ENCODE peak calls at places on chromosomes 7 and 10, in five cellular contexts. One of them, this sample, is unnamed.

GRCh38 chr7:41786943-41787342 is 84.1 kb upstream of the INHBA start:
- DNase-seq in H9: no peak
- DNase-seq in GM23248: peak; percentile 6
- DNase-seq in astrocyte: no peak
- DNase-seq in PC-3: no peak
- DNase-seq in this sample: no peak

GRCh38 chr10:80684217-80684616 is 146.5 kb downstream of the SH2D4B start:
- DNase-seq in H9: no peak
- DNase-seq in PC-3: peak; percentile 13
- DNase-seq in astrocyte: no peak
- DNase-seq in GM23248: peak; percentile 39
- DNase-seq in this sample: no peak

GRCh38 chr7:51021906-51022570 is 239.3 kb upstream of the GRB10 start:
- DNase-seq in H9: no peak
- DNase-seq in GM23248: no peak
- DNase-seq in PC-3: no peak
- DNase-seq in astrocyte: peak; percentile 65
- DNase-seq in this sample: no peak

GRCh38 chr7:80140388-80140787 is 5.8 kb downstream of the GNAI1 start:
- DNase-seq in H9: no peak
- DNase-seq in astrocyte: no peak
- DNase-seq in GM23248: peak; percentile 17
- DNase-seq in PC-3: no peak
- DNase-seq in this sample: no peak

GRCh38 chr7:48213226-48213625 is 42.0 kb downstream of the ABCA13 start:
- DNase-seq in astrocyte: no peak
- DNase-seq in PC-3: peak; percentile 82
- DNase-seq in GM23248: no peak
- DNase-seq in H9: no peak
- DNase-seq in this sample: no peak

GRCh38 chr10:25815999-25816768 is 117.8 kb upstream of the MYO3A start:
- DNase-seq in H9: no peak
- DNase-seq in GM23248: no peak
- DNase-seq in PC-3: no peak
- DNase-seq in astrocyte: peak; percentile 81
- DNase-seq in this sample: no peak

GRCh38 chr10:77264107-77264506 is 373.5 kb downstream of the KCNMA1 start:
- DNase-seq in astrocyte: no peak
- DNase-seq in GM23248: no peak
- DNase-seq in H9: no peak
- DNase-seq in PC-3: peak; percentile 65
- DNase-seq in this sample: no peak

GRCh38 chr7:65798111-65799075 is 74.5 kb upstream of the VKORC1L1 start:
- DNase-seq in H9: no peak
- DNase-seq in astrocyte: peak; percentile 89
- DNase-seq in GM23248: peak; percentile 82
- DNase-seq in PC-3: peak; percentile 35
- DNase-seq in this sample: no peak

GRCh38 chr10:83577421-83577820 is 561.9 kb upstream of the GHITM start:
- DNase-seq in astrocyte: no peak
- DNase-seq in PC-3: no peak
- DNase-seq in GM23248: no peak
- DNase-seq in H9: no peak
- DNase-seq in this sample: no peak

GRCh38 chr10:91349381-91349780 is 60.8 kb upstream of the HECTD2 start:
- DNase-seq in GM23248: peak; percentile 93
- DNase-seq in PC-3: no peak
- DNase-seq in astrocyte: peak; percentile 97
- DNase-seq in H9: no peak
- DNase-seq in this sample: no peak

GRCh38 chr10:103800789-103801540 is 54.4 kb downstream of the SH3PXD2A start:
- DNase-seq in astrocyte: no peak
- DNase-seq in H9: no peak
- DNase-seq in GM23248: peak; percentile 22
- DNase-seq in PC-3: peak; percentile 75
- DNase-seq in this sample: no peak

GRCh38 chr10:95880704-95881103 is 27.1 kb upstream of the CC2D2B start:
- DNase-seq in H9: no peak
- DNase-seq in GM23248: no peak
- DNase-seq in astrocyte: no peak
- DNase-seq in PC-3: no peak
- DNase-seq in this sample: no peak

GRCh38 chr10:60141916-60142559 is 235.7 kb upstream of the CCDC6 start:
- DNase-seq in PC-3: no peak
- DNase-seq in astrocyte: no peak
- DNase-seq in GM23248: no peak
- DNase-seq in H9: no peak
- DNase-seq in this sample: no peak

GRCh38 chr10:70935125-70935625 is 46.8 kb upstream of the PCBD1 start:
- DNase-seq in astrocyte: no peak
- DNase-seq in GM23248: no peak
- DNase-seq in H9: no peak
- DNase-seq in PC-3: no peak
- DNase-seq in this sample: no peak

DNA sequence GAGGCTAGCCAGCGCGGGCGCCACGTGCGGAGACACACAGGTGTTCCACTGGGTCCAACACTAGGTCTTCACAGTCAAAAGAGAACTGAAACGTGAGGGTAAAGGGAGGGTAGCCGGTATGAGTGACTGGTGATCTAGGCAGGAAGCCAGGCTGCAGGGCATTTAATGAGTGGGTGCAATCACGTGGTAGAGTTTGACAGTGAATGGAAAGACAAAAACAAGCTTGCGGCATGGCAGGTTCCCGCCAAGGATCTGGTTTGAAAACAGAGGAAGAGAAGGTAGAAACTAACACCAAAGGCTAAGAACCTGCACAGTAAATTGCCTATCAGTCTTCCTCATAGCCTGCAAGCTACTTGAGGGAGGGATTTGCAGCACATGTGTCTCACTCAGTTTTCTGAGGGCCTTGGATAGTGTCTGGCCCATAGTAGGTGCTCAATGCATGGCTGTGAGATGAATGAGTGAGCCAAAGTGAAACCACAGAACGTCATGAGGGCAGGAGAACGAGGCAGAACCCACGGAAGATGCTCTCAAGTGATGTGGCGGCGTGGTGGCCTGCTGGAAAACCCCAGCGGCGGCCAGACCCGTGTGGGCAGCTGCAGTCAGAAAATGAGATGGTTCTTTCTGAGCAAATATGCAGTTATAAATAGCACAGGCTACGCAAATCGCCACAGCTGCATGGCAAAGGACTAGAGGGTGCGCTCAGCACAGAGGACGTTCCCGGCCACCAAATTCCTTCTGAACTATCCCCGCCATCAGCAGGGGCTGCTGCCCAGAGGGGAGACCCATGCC is 183.6 kb upstream of the NFE2L3 start:
- DNase-seq in GM23248: no peak
- DNase-seq in H9: no peak
- DNase-seq in PC-3: no peak
- DNase-seq in astrocyte: no peak
- DNase-seq in this sample: no peak
- H3K9ac ChIP-seq in GM23248: no peak overlapping the region
- H3K9ac ChIP-seq in H9: no peak overlapping the region
- H3K9ac ChIP-seq in PC-3: no peak overlapping the region
- H3K9ac ChIP-seq in astrocyte: no peak overlapping the region
- H3K9ac ChIP-seq in this sample: no peak overlapping the region

DNA sequence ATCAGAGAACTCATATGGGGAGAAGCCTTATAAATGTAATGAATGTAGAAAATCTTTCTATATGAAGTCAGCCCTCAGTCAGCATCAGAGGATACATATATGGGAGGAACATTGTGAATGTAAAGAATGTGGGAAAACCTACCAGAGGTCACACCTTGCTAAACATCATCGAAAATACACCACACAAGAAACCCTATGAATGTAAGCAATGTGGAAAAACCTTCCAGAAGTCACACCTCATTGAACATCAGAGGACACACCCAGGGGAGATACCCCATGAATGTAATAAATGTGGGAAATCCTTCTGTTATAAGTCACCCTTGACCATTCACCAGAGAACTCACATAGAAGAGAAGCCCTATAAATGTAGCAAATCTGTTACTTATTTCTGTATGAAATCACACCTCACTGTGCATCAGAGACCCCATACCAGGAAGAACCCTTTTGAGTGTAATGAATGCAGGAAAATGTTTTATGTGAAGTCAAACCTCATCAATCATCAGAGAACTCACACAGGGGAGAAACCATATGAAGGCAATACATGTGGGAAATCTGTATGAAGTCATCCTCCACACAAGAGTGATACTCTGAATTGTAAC is 30.8 kb downstream of the ZNF12 start:
- DNase-seq in astrocyte: no peak
- DNase-seq in PC-3: no peak
- DNase-seq in GM23248: no peak
- DNase-seq in H9: no peak
- DNase-seq in this sample: no peak
- H3K9me3 ChIP-seq in astrocyte: peaks cover 48% of the 10 kb centered on the region
- H3K9me3 ChIP-seq in PC-3: peaks cover 50% of the 10 kb centered on the region
- H3K9me3 ChIP-seq in GM23248: peaks cover 9% of the 10 kb centered on the region
- H3K9me3 ChIP-seq in H9: peaks cover 77% of the 10 kb centered on the region
- H3K9me3 ChIP-seq in this sample: peaks cover 11% of the 10 kb centered on the region

DNA sequence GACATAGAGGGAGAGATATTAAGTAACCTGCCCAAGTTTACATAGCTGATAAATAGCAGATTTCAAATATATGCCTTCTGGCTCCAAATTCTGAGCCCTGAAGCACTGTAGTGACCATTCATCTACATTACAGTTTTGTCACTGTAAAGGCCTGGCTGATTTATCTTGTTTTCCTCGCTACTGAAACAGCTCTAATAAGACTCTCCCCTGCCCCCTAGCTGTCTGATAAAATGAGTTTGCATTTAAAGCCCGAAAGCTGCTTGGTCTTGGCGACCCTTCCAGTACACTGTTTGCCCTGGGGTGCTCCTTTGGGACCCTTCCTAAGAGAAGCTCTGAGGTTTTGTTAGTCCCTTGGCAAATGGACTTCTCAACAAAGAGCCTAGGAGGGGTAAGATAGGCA is 59.7 kb upstream of the RAB11FIP2 start:
- DNase-seq in PC-3: peak; percentile 40
- DNase-seq in astrocyte: peak; percentile 5
- DNase-seq in GM23248: peak; percentile 43
- DNase-seq in H9: no peak
- DNase-seq in this sample: no peak
- H3K9ac ChIP-seq in PC-3: no peak overlapping the region
- H3K9ac ChIP-seq in astrocyte: no peak overlapping the region
- H3K9ac ChIP-seq in GM23248: no peak overlapping the region
- H3K9ac ChIP-seq in H9: no peak overlapping the region
- H3K9ac ChIP-seq in this sample: no peak overlapping the region

GRCh38 chr10:130836344-130836743 is 475.2 kb downstream of the TCERG1L start:
- DNase-seq in H9: no peak
- DNase-seq in astrocyte: no peak
- DNase-seq in PC-3: no peak
- DNase-seq in GM23248: no peak
- DNase-seq in this sample: no peak
- H3K9me3 ChIP-seq in H9: no peaks in the 10 kb centered on the region
- H3K9me3 ChIP-seq in astrocyte: peaks cover 3% of the 10 kb centered on the region
- H3K9me3 ChIP-seq in PC-3: no peaks in the 10 kb centered on the region
- H3K9me3 ChIP-seq in GM23248: no peaks in the 10 kb centered on the region
- H3K9me3 ChIP-seq in this sample: no peaks in the 10 kb centered on the region

DNA sequence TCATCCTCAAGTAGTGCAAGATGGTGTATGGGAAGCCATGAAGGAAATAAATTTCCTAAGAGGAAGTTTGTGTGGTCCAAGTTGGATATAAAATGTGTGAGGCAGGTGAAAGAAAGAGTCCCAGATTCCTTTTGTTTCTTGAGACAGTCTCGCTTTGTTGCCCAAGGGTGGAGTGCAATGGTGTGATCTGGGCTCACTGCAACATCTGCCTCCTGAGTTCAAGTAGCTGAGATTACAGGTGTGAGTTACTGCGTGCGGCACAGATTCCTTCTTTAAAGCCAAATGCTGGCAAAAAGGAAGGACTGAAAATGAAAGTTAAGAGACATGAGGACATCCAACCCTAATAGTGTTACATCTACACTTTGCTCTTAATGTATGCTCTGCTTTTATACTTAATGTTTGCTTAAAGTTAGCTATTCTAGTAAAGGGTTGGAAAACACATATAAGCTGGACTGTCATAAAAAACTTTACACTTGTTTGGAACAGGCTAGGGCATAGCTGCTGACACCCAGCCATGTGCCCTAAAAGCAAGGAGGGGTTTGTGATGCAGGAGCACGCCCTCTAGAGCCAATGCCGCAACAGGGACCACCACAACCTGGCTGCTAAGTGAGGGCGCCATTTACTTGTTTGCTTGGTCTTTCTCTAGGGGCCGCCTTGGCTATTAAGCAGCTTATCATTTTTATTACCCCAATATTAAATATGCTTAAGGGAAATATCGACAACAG is 34.5 kb downstream of the CLEC2L start:
- DNase-seq in H9: peak; percentile 66
- DNase-seq in GM23248: no peak
- DNase-seq in PC-3: no peak
- DNase-seq in astrocyte: no peak
- DNase-seq in this sample: no peak
- H3K9ac ChIP-seq in H9: no peak overlapping the region
- H3K9ac ChIP-seq in GM23248: no peak overlapping the region
- H3K9ac ChIP-seq in PC-3: no peak overlapping the region
- H3K9ac ChIP-seq in astrocyte: no peak overlapping the region
- H3K9ac ChIP-seq in this sample: no peak overlapping the region

GRCh38 chr7:103778929-103779328 is 210.5 kb downstream of the RELN start:
- DNase-seq in astrocyte: no peak
- DNase-seq in H9: no peak
- DNase-seq in PC-3: no peak
- DNase-seq in GM23248: no peak
- DNase-seq in this sample: no peak

GRCh38 chr7:103784887-103785286 is 204.6 kb downstream of the RELN start:
- DNase-seq in PC-3: no peak
- DNase-seq in H9: no peak
- DNase-seq in GM23248: no peak
- DNase-seq in astrocyte: no peak
- DNase-seq in this sample: no peak

GRCh38 chr7:103777440-103777839 is 212.0 kb downstream of the RELN start:
- DNase-seq in PC-3: no peak
- DNase-seq in GM23248: no peak
- DNase-seq in H9: no peak
- DNase-seq in astrocyte: no peak
- DNase-seq in this sample: no peak

GRCh38 chr7:103781409-103781808 is 208.0 kb downstream of the RELN start:
- DNase-seq in astrocyte: no peak
- DNase-seq in GM23248: no peak
- DNase-seq in PC-3: no peak
- DNase-seq in H9: no peak
- DNase-seq in this sample: no peak
- H3K9me3 ChIP-seq in astrocyte: no peaks in the 10 kb centered on the region
- H3K9me3 ChIP-seq in GM23248: no peaks in the 10 kb centered on the region
- H3K9me3 ChIP-seq in PC-3: no peaks in the 10 kb centered on the region
- H3K9me3 ChIP-seq in H9: no peaks in the 10 kb centered on the region
- H3K9me3 ChIP-seq in this sample: no peaks in the 10 kb centered on the region

This sample was measured in SK-N-MC.